ENCODE peak calls at places on chromosomes 16 and 17, in ten cellular contexts. Y is MM.1S; X is left lung; K is A549; G is upper lobe of right lung; W is esophagus squamous epithelium; M is pancreas; P is GM23248; I is CD8-positive, alpha-beta memory T cell; A is neural progenitor cell. D is an unnamed sample.

GRCh38 chr17:54270499-54270898 is 447.8 kb downstream of the KIF2B start:
- DNase-seq in Y (no peak), X (no peak), K (no peak), G (no peak), W (no peak), M (no peak), P (no peak), I (no peak), A (no peak), D (no peak)

GRCh38 chr17:79018045-79018695 is 5.8 kb upstream of the C1QTNF1 start:
- DNase-seq in Y (no peak), X (peak; percentile 64), K (no peak), G (peak; percentile 75), W (no peak), M (no peak), P (no peak), I (no peak), A (no peak), D (no peak)

GRCh38 chr16:85557083-85557975 is 55.8 kb upstream of the GSE1 start:
- DNase-seq in Y (peak; percentile 18), X (no peak), K (peak; percentile 32), G (peak; percentile 80), W (no peak), M (peak; percentile 67), P (peak; percentile 51), I (peak; percentile 72), A (peak; percentile 40), D (peak; percentile 16)

GRCh38 chr16:31451681-31452351 is 7.5 kb upstream of the ARMC5 start:
- DNase-seq in Y (peak; percentile 21), X (no peak), K (peak; percentile 85), G (peak; percentile 71), W (no peak), M (no peak), P (peak; percentile 89), I (no peak), A (peak; percentile 79), D (no peak)

GRCh38 chr16:14013571-14014283 is 57.4 kb upstream of the MRTFB start:
- DNase-seq in Y (no peak), X (no peak), K (peak; percentile 90), G (no peak), W (no peak), M (peak; percentile 36), P (peak; percentile 89), I (no peak), A (no peak), D (no peak)

GRCh38 chr16:46968063-46968435 is 5.4 kb downstream of the DNAJA2 start:
- DNase-seq in Y (no peak), X (no peak), K (no peak), G (no peak), W (no peak), M (no peak), P (no peak), I (no peak), A (no peak), D (no peak)

GRCh38 chr17:43578699-43579569 is 32.8 kb upstream of the ETV4 start:
- DNase-seq in Y (peak; percentile 35), X (no peak), K (no peak), G (no peak), W (no peak), M (no peak), P (peak; percentile 62), I (no peak), A (peak; percentile 51), D (peak; percentile 2)

GRCh38 chr17:3534881-3535252 is 22.7 kb downstream of the TRPV3 start:
- DNase-seq in Y (no peak), X (no peak), K (peak; percentile 75), G (no peak), W (no peak), M (no peak), P (peak; percentile 64), I (no peak), A (peak; percentile 59), D (no peak)

GRCh38 chr16:9012330-9012729 is 48.6 kb upstream of the USP7 start:
- DNase-seq in Y (no peak), X (no peak), K (no peak), G (no peak), W (no peak), M (no peak), P (no peak), I (no peak), A (no peak), D (no peak)

GRCh38 chr16:9012848-9013507 is 49.3 kb upstream of the USP7 start:
- DNase-seq in Y (no peak), X (no peak), K (no peak), G (no peak), W (no peak), M (no peak), P (peak; percentile 22), I (no peak), A (peak; percentile 81), D (no peak)

GRCh38 chr16:9004183-9004582 is 40.5 kb upstream of the USP7 start:
- DNase-seq in Y (no peak), X (no peak), K (no peak), G (no peak), W (no peak), M (no peak), P (no peak), I (no peak), A (no peak), D (no peak)

GRCh38 chr16:9007177-9007794 is 43.6 kb upstream of the USP7 start:
- DNase-seq in Y (no peak), X (no peak), K (no peak), G (no peak), W (no peak), M (no peak), P (peak; percentile 52), I (no peak), A (no peak), D (no peak)

DNA sequence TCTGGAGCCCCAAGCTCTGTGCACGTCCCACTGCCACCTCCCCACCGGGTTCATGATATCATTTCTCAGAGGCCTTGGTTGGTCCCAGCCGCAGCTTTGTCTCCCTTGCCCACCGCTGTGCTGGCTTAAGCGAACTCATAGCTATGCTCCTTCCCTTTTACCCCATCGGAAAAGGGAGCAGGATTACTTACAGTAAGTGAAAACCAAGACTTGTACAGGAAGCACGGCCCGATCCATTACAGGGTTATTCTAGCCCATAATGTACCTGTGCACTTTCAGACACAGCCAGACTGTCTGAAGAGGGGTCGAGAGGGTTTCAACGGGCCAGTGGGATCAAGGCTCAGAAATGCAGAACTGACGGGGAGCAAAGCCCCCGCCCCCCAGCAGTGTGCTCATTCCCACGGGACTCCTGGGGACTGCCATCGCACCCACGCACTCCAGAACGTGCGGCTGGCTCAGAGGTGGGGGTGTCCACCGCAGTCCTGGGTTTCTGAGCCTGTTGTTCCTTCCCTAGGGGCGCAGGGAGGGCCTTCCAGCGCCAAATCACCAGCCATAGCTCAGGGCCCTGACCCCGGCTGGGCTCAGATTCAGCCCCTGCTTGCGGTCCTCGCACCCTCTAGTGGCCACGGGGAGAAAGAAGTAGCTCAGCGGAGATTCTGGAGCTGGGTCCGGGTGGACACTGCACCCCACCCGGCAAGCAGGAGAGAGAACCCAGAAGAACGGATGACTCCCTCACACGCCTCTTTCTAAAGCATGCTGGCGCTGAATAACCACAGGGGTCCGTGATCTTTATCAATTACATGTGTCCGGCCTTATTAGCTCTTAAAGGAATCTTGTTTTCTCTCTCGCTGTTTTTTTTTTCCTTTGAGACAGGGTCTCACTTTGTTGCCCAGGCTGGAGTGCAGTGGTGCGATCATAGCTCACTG is 44.9 kb upstream of the USP7 start:
- DNase-seq in Y (peak; percentile 62), X (peak; percentile 76), K (peak; percentile 74), G (peak; percentile 87), W (no peak), M (peak; percentile 64), P (peak; percentile 85), I (peak; percentile 52), A (peak; percentile 89), D (peak; percentile 58)
- H3K4me1 ChIP-seq in Y (peaks cover under 1% of the 10 kb centered on the region), X (no peaks in the 10 kb centered on the region), K (peaks cover 3% of the 10 kb centered on the region), G (peaks cover 5% of the 10 kb centered on the region), W (peaks cover 4% of the 10 kb centered on the region), M (no peaks in the 10 kb centered on the region), P (no peaks in the 10 kb centered on the region), I (peaks cover 3% of the 10 kb centered on the region), A (peaks cover 3% of the 10 kb centered on the region), D (peaks cover 5% of the 10 kb centered on the region)

GRCh38 chr16:10256855-10257641 is 74.8 kb upstream of the GRIN2A start:
- DNase-seq in Y (peak; percentile 38), X (no peak), K (peak; percentile 38), G (no peak), W (no peak), M (peak; percentile 23), P (peak; percentile 51), I (peak; percentile 36), A (peak; percentile 72), D (peak; percentile 51)
- H3K27ac ChIP-seq in Y (no peak overlapping the region), X (no peak overlapping the region), K (no peak overlapping the region), G (no peak overlapping the region), W (peak overlapping the region; percentile 41), M (no peak overlapping the region), P (no peak overlapping the region), I (no peak overlapping the region), A (no peak overlapping the region), D (no peak overlapping the region)

GRCh38 chr16:15856901-15857778 is at the start of gene MYH11:
- DNase-seq in Y (peak; percentile 12), X (no peak), K (no peak), G (no peak), W (no peak), M (no peak), P (peak; percentile 22), I (no peak), A (peak; percentile 71), D (no peak)

GRCh38 chr16:15854906-15855703 is 1.7 kb downstream of the MYH11 start:
- DNase-seq in Y (no peak), X (no peak), K (no peak), G (no peak), W (no peak), M (no peak), P (no peak), I (no peak), A (no peak), D (no peak)

GRCh38 chr16:15857779-15858560 is 1.1 kb upstream of the MYH11 start:
- DNase-seq in Y (no peak), X (no peak), K (no peak), G (peak; percentile 67), W (no peak), M (no peak), P (peak; percentile 61), I (no peak), A (peak; percentile 73), D (no peak)

GRCh38 chr16:15855704-15856003 is 1.2 kb downstream of the MYH11 start:
- DNase-seq in Y (peak; percentile 75), X (no peak), K (no peak), G (no peak), W (no peak), M (no peak), P (no peak), I (no peak), A (no peak), D (no peak)

GRCh38 chr16:15856217-15856616 is 611 bp downstream of the MYH11 start:
- DNase-seq in Y (no peak), X (no peak), K (no peak), G (no peak), W (no peak), M (no peak), P (no peak), I (no peak), A (no peak), D (no peak)
- H3K4me3 ChIP-seq in Y (peak overlapping the region; percentile 16), X (peak overlapping the region; percentile 28), K (no peak overlapping the region), G (peak overlapping the region; percentile 45), W (peak overlapping the region; percentile 36), M (no peak overlapping the region), P (no peak overlapping the region), I (no peak overlapping the region), A (peak overlapping the region; percentile 66), D (no peak overlapping the region)

DNA sequence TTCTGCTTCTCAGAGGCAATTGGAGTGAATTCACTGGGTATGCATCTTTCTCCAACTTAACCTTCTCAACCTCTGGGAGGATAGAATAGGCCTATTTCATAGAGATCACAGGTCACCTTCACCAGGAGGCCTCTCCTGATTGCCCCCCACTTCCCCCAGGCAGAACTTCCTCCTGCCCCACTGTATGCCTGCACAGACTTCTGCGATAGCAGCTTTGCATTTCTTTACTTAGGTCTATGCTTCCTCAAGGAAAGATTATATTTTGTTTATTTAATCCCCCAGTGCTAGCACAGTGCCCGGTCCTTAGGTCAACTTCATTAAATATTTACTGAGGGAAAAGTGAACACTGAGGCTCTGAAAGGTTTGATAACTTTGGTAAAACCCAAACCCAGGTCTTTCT is 19.9 kb downstream of the MYO18A start:
- DNase-seq in Y (no peak), X (no peak), K (no peak), G (no peak), W (no peak), M (no peak), P (no peak), I (no peak), A (no peak), D (no peak)
- H3K4me1 ChIP-seq in Y (peaks cover 12% of the 10 kb centered on the region), X (peaks cover 41% of the 10 kb centered on the region), K (peaks cover 62% of the 10 kb centered on the region), G (peaks cover 53% of the 10 kb centered on the region), W (peaks cover 43% of the 10 kb centered on the region), M (peaks cover 47% of the 10 kb centered on the region), P (peaks cover 32% of the 10 kb centered on the region), I (peaks cover 22% of the 10 kb centered on the region), A (peaks cover 14% of the 10 kb centered on the region), D (peaks cover 12% of the 10 kb centered on the region)